ENCODE peak calls at places on chromosomes 5 and 9, in four cellular contexts. Q is adipocyte, T is GM23338, Z is coronary artery. O is an unnamed sample.

GRCh38 chr5:134982230-134982629 is 14.5 kb downstream of the CATSPER3 start:
- DNase-seq in Z (no peak), Q (no peak), T (no peak), O (no peak)

GRCh38 chr9:127968046-127968445 is 12.7 kb downstream of the EEIG1 start:
- DNase-seq in Z (no peak), T (no peak), Q (peak; percentile 53), O (peak; percentile 82)

GRCh38 chr9:227882-228281 is 13.2 kb downstream of the DOCK8 start:
- DNase-seq in Z (no peak), Q (no peak), T (no peak), O (no peak)

GRCh38 chr9:126641118-126641851 is 27.6 kb downstream of the LMX1B start:
- DNase-seq in Q (no peak), T (no peak), Z (no peak), O (no peak)

GRCh38 chr9:133377721-133378216 is 1.6 kb downstream of the STKLD1 start:
- DNase-seq in Z (no peak), T (no peak), Q (peak; percentile 44), O (peak; percentile 38)

GRCh38 chr5:181229996-181230395 is 6.9 kb downstream of the TRIM41 start:
- DNase-seq in Q (no peak), T (no peak), Z (no peak), O (no peak)

GRCh38 chr9:112003538-112003937 is 106.9 kb downstream of the UGCG start:
- DNase-seq in T (no peak), Q (no peak), Z (no peak), O (no peak)

GRCh38 chr5:65066787-65067506 is 298.2 kb downstream of the CWC27 start:
- DNase-seq in Z (no peak), Q (no peak), T (no peak), O (no peak)

GRCh38 chr9:137264067-137264466 is 8.9 kb downstream of the NELFB start:
- DNase-seq in Z (no peak), T (no peak), Q (no peak), O (no peak)

GRCh38 chr5:133259199-133259997 is 207.6 kb downstream of the HSPA4 start:
- DNase-seq in Q (no peak), T (no peak), Z (no peak), O (no peak)

DNA sequence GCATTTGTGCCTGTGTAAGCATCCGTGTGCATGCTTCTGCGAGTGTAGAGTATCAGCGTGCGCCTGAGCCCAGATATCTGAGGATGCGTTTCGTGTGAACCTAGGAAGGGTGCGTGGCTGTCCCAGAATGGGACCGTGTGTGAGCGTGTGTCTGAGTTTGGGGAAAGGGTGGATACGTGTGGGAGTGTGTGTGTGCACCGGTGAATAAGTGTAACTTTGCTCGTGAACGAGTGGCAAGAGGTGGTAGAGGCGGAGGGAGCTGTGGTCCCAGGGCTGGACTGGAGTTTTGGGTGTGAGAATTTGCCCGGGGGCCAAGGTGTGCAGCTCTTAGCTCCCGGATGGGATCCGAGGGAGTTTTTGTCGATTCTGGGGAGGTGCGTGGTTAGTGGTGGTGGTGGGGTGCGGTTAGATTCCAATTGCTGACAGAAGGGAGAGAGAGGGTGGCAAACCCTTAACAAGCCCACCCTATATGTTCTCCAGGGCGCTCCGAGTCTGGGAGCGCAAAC is 687 bp upstream of the COL27A1 start:
- DNase-seq in Q (no peak), Z (no peak), T (no peak), O (no peak)
- H3K4me3 ChIP-seq in Q (peak overlapping the region; percentile 88), Z (peak overlapping the region; percentile 81), T (peak overlapping the region; percentile 84), O (no peak overlapping the region)

GRCh38 chr5:143929486-143929885 is 117.5 kb downstream of the HMHB1 start:
- DNase-seq in Z (no peak), Q (no peak), T (peak; percentile 61), O (no peak)
- H3K4me3 ChIP-seq in Z (no peak overlapping the region), Q (no peak overlapping the region), T (no peak overlapping the region), O (no peak overlapping the region)

GRCh38 chr5:42995152-42995751 is 44.9 kb downstream of the ANXA2R start:
- DNase-seq in Z (no peak), T (no peak), Q (peak; percentile 66), O (peak; percentile 43)
- H3K4me3 ChIP-seq in Z (peak overlapping the region; percentile 71), T (peak overlapping the region; percentile 25), Q (peak overlapping the region; percentile 82), O (peak overlapping the region; percentile 56)

GRCh38 chr9:89000281-89000875 is 9.1 kb downstream of the S1PR3 start:
- DNase-seq in Z (peak; percentile 69), T (no peak), Q (no peak), O (no peak)

GRCh38 chr9:88998506-88998905 is 7.2 kb downstream of the S1PR3 start:
- DNase-seq in Q (peak; percentile 43), Z (no peak), T (no peak), O (no peak)

GRCh38 chr9:88997646-88998045 is 6.4 kb downstream of the S1PR3 start:
- DNase-seq in T (no peak), Z (peak; percentile 64), Q (no peak), O (no peak)

GRCh38 chr9:89000973-89001916 is 10.0 kb downstream of the S1PR3 start:
- DNase-seq in Z (peak; percentile 92), T (peak; percentile 98), Q (peak; percentile 97), O (peak; percentile 74)

DNA sequence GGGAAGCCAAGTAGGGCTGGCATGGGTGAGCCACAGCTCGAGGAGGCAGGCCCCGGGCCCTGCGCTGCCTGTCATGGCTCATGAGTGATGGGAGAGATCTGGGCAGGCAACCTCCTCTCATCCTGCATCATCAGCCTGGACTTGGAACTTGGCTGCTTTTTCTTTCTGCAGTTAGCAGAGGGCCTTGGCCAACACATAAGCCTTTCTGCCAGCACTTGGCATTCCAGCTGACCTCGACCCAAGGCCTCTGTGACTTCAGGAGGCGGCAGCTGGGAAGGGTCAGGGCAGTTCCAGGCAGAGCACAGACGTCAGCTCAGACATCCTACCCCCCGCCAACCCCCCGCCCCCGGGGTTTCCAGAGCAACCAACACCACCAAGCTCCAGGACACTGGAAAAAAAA is 7.6 kb downstream of the S1PR3 start:
- DNase-seq in Q (no peak), Z (peak; percentile 98), T (no peak), O (peak; percentile 94)
- H3K4me3 ChIP-seq in Q (no peak overlapping the region), Z (no peak overlapping the region), T (no peak overlapping the region), O (no peak overlapping the region)

DNA sequence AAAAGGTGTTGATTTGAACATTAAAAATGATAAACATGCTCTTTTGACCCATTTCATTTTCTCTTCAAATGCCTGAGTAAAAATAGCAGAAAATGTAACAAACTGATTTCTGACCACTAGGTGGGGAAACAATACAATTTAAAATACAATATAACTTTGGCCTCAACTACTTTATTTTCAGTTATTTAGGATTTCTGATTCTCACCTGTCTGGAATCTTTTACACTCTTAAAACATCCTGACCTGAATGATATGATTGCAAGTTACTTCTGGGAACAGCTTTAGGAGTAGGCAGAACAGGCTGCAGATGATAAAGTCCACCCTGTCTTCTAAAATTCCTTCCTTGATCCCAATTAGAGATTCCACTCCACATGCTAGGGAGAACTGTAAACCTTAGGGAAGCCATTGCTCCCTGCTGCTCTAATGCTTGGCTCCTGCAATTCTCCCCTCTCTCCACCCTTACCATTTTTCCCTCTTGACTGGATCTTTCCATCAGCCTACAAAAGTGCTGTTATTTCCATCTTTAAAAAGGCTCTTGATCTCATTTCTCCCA is 70.3 kb downstream of the FYB1 start:
- DNase-seq in Z (no peak), T (peak; percentile 29), Q (peak; percentile 62), O (no peak)
- H3K4me3 ChIP-seq in Z (no peak overlapping the region), T (no peak overlapping the region), Q (no peak overlapping the region), O (no peak overlapping the region)

GRCh38 chr5:691817-692529 is 1.2 kb downstream of the TPPP start:
- DNase-seq in Q (no peak), Z (peak; percentile 54), T (peak; percentile 17), O (no peak)
- H3K4me3 ChIP-seq in Q (no peak overlapping the region), Z (peak overlapping the region; percentile 94), T (no peak overlapping the region), O (no peak overlapping the region)

GRCh38 chr5:73446631-73447233 is 1.8 kb downstream of the FOXD1 start:
- DNase-seq in Q (peak; percentile 62), Z (no peak), T (peak; percentile 52), O (peak; percentile 16)
- H3K4me3 ChIP-seq in Q (peak overlapping the region; percentile 74), Z (peak overlapping the region; percentile 68), T (peak overlapping the region; percentile 52), O (peak overlapping the region; percentile 68)

DNA sequence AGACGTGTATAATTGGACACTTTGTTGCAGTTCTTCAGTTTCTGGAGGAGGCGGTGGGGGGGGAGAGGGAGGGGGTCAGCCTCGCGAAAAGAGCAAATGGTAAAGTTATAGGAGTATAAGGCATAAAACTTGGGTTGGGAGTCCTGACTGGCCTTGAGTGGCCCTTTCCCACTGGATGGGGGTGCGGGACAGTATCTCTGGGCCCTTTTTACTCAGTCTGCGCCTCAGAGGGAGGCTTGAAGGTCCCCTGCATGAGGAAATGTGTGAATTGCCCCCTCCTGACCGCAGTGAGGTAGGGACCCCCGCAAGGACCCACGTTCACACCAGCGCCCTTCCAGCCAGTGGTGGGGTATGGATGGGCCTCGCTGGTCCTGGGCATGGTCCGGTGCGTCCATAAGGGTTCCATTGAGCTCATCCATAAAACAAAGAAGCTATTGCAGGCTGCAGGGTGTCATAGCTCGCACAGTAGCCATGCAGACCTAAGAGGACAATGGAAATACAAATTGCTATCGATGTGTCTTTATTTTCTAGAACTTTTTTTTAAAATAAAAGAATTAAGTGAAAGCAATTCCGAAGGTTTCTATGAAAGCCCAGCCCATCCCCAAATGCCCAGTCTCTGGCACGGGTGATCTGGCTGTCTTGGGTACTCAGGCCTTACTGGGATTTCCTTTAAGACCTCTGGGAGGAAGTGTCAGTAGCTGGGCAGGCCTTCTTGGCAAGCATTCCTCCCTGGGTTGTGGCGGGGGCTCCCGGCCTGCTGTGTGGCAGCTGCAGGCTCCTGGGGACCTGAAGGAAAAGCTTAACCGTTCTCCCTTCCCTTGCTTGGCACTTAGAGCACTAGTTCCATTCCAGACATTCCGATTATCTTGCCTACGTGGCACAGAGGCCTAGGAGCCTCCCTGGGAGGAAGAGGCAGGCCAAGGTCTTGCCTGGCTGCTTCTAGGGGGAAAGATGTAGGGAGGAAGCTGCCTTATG is 1.4 kb upstream of the SEMA5A start:
- DNase-seq in T (peak; percentile 63), Z (no peak), Q (peak; percentile 76), O (peak; percentile 96)
- H3K4me3 ChIP-seq in T (peak overlapping the region; percentile 95), Z (peak overlapping the region; percentile 93), Q (peak overlapping the region; percentile 90), O (peak overlapping the region; percentile 90)